ENCODE peak calls at places on chromosomes 5 and 9, in ten cellular contexts. L is heart right ventricle; V is left ventricle myocardium inferior; G is neural progenitor cell; Y is mammary epithelial cell; N is GM23338; J is CD8-positive, alpha-beta T cell; C is AG04450; I is spleen; U is CD4-positive, alpha-beta T cell. M is an unnamed sample. For H3K27me3, the result is how much of the 10 kb centered on the place peaks cover.

GRCh38 chr5:43694027-43694426 is 91.0 kb downstream of the NNT start:
- DNase-seq in G (no peak), Y (no peak), N (no peak), V (no peak), J (no peak), U (no peak), L (no peak), C (no peak), I (no peak), M (no peak)

GRCh38 chr9:137013571-137013940 is 14.5 kb downstream of the ABCA2 start:
- DNase-seq in N (no peak), V (no peak), Y (no peak), L (no peak), I (no peak), C (no peak), G (no peak), J (no peak), U (no peak), M (no peak)

GRCh38 chr9:113484258-113484730 is 20.8 kb downstream of the RGS3 start:
- DNase-seq in C (no peak), V (peak), I (no peak), Y (no peak), G (no peak), U (no peak), N (no peak), L (peak), J (no peak), M (no peak)

GRCh38 chr5:154757647-154758406 is 2.6 kb downstream of the LARP1 start:
- DNase-seq in J (peak), Y (peak), L (no peak), G (peak), I (no peak), C (no peak), U (peak), N (no peak), V (no peak), M (no peak)

GRCh38 chr9:35829084-35829763 is at the start of gene TMEM8B:
- DNase-seq in C (peak), I (peak), N (peak), V (peak), U (peak), J (peak), L (peak), G (peak), Y (peak), M (peak)

GRCh38 chr9:107721705-107722245 is 232.2 kb upstream of the KLF4 start:
- DNase-seq in G (no peak), L (no peak), C (no peak), I (no peak), U (no peak), J (no peak), N (no peak), V (no peak), Y (peak), M (no peak)

GRCh38 chr9:109439378-109440116 is 58.6 kb downstream of the PTPN3 start:
- DNase-seq in I (no peak), N (no peak), Y (no peak), C (no peak), L (no peak), U (no peak), J (no peak), G (no peak), V (no peak), M (no peak)

GRCh38 chr5:50888754-50889153 is 222.3 kb downstream of the PARP8 start:
- DNase-seq in G (no peak), J (no peak), C (no peak), Y (no peak), L (no peak), N (no peak), V (no peak), I (no peak), U (no peak), M (no peak)

GRCh38 chr9:86946712-86947145 is 577 bp downstream of the GAS1 start:
- DNase-seq in J (peak), L (no peak), Y (no peak), U (no peak), G (no peak), C (no peak), N (no peak), V (peak), I (peak), M (no peak)

GRCh38 chr5:122089614-122090013 is 11.6 kb upstream of the LOX start:
- DNase-seq in Y (peak), C (no peak), I (no peak), G (no peak), J (no peak), N (no peak), L (no peak), V (no peak), U (no peak), M (no peak)

GRCh38 chr5:159311063-159311462 is 19.2 kb downstream of the IL12B start:
- DNase-seq in J (no peak), I (no peak), V (no peak), Y (no peak), N (no peak), L (no peak), U (no peak), C (no peak), G (no peak), M (no peak)

GRCh38 chr5:159304961-159305595 is 25.2 kb downstream of the IL12B start:
- DNase-seq in I (no peak), N (no peak), Y (peak), J (no peak), L (no peak), V (no peak), C (no peak), U (no peak), G (no peak), M (no peak)

GRCh38 chr5:159309689-159310433 is 20.4 kb downstream of the IL12B start:
- DNase-seq in J (no peak), I (no peak), U (no peak), N (no peak), Y (no peak), G (no peak), V (peak), L (no peak), C (no peak), M (peak)

GRCh38 chr5:159313197-159313596 is 17.1 kb downstream of the IL12B start:
- DNase-seq in I (no peak), V (no peak), C (no peak), G (no peak), L (no peak), U (no peak), Y (no peak), N (no peak), J (no peak), M (no peak)

GRCh38 chr5:159310492-159310891 is 19.8 kb downstream of the IL12B start:
- DNase-seq in Y (peak), N (peak), I (peak), G (peak), L (no peak), V (no peak), U (peak), J (peak), C (no peak), M (no peak)
- H3K27me3 ChIP-seq in Y (under half), N (under half), I (under half), G (half or more), L (under half), V (half or more), U (under half), J (under half), C (under half), M (under half)

DNA sequence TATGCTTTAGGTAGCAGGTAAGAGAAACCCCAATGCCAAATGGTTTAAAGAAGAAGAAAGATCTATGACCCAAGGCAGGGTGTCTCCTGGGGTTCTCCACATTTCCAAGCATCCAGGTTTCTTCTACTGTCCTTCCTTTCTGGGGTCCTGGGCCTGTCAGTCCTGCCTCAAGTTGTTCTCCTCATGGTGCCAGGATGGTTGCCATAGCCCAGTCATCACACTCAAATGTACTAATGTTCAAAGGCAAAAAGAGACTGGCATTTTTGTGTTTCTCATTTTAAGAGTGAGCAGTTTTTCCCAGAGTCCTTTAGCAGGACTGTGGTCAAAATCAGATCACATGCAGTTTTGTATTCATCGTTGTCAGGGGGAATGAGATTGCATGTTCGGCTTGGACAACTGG is 59.9 kb upstream of the BOD1 start:
- DNase-seq in N (no peak), Y (no peak), L (no peak), V (no peak), G (no peak), I (no peak), J (no peak), C (no peak), U (no peak), M (no peak)
- TF ChIP-seq CTCF in N (no peak), Y (no peak), L (no peak), V (no peak), G (no peak), I (no peak), J (no peak), C (no peak), U (no peak), M (no peak)

DNA sequence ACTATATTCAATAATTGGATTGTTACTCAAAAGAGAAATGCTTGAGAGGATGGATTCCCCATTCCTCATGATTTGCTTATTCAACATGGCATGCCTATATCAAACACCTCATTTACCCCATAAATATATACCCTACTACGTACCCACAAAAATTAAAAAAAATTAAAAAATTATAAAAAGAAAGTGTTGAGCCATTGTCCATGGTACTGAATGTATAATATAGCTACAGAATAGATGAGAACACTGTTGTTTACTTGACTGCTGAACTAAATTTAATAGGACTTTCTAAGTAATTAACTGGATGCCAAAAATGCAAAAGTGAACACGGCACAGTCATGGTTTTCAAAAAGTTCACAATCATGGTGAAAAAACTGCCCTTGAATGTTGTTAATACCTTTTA is 725.8 kb downstream of the KCTD16 start:
- DNase-seq in N (no peak), V (no peak), J (no peak), Y (no peak), I (no peak), G (no peak), L (no peak), U (no peak), C (no peak), M (no peak)
- H3K27me3 ChIP-seq in N (under half), V (under half), J (under half), Y (under half), I (under half), G (under half), L (under half), U (under half), C (under half), M (under half)

GRCh38 chr9:3444016-3444415 is 81.8 kb downstream of the RFX3 start:
- DNase-seq in J (no peak), I (no peak), U (no peak), C (no peak), L (no peak), V (no peak), N (no peak), G (no peak), Y (no peak), M (no peak)

GRCh38 chr9:3446313-3446712 is 79.5 kb downstream of the RFX3 start:
- DNase-seq in L (no peak), G (no peak), C (no peak), Y (no peak), N (no peak), V (no peak), I (no peak), U (no peak), J (no peak), M (no peak)

GRCh38 chr9:3437031-3437430 is 88.8 kb downstream of the RFX3 start:
- DNase-seq in V (no peak), U (no peak), J (no peak), C (no peak), L (no peak), N (no peak), I (no peak), Y (no peak), G (no peak), M (no peak)

GRCh38 chr9:3436629-3437028 is 89.2 kb downstream of the RFX3 start:
- DNase-seq in C (peak), L (no peak), V (no peak), G (no peak), U (no peak), J (no peak), I (no peak), N (no peak), Y (no peak), M (no peak)

GRCh38 chr9:3441197-3441816 is 84.5 kb downstream of the RFX3 start:
- DNase-seq in J (peak), C (peak), N (peak), L (no peak), U (peak), V (no peak), I (no peak), Y (peak), G (peak), M (no peak)
- TF ChIP-seq CTCF in J (peak), C (peak), N (peak), L (peak), U (peak), V (peak), I (peak), Y (peak), G (peak), M (peak)